ENCODE peak calls at places on chromosomes 1 and 21, in six cellular contexts. P is neuronal stem cell, L is IMR-90, X is H1, G is mesendoderm, O is trophoblast cell. E is an unnamed sample.

GRCh38 chr21:42309753-42310213 is 5.4 kb downstream of the TFF3 start:
- DNase-seq in P (peak; percentile 80), L (peak; percentile 5), X (peak; percentile 96), G (peak; percentile 78), O (no peak), E (peak; percentile 12)

GRCh38 chr1:211591980-211592493 is 13.1 kb upstream of the SLC30A1 start:
- DNase-seq in P (no peak), L (peak; percentile 89), X (no peak), G (no peak), O (no peak), E (peak; percentile 91)

GRCh38 chr1:234961468-234962339 is 166.9 kb downstream of the TOMM20 start:
- DNase-seq in P (no peak), L (peak; percentile 96), X (no peak), G (no peak), O (no peak), E (peak; percentile 92)

GRCh38 chr1:177274687-177275211 is 104.0 kb downstream of the BRINP2 start:
- DNase-seq in P (no peak), L (peak; percentile 36), X (no peak), G (no peak), O (no peak), E (peak; percentile 38)

GRCh38 chr1:30697571-30697970 is 25.8 kb downstream of the MATN1 start:
- DNase-seq in P (no peak), L (no peak), X (no peak), G (no peak), O (no peak), E (no peak)

GRCh38 chr1:228018961-228019721 is 12.3 kb downstream of the WNT3A start:
- DNase-seq in P (no peak), L (no peak), X (peak; percentile 24), G (no peak), O (no peak), E (no peak)

GRCh38 chr21:36211660-36212512 is 55.3 kb downstream of the DOP1B start:
- DNase-seq in P (no peak), L (peak; percentile 93), X (no peak), G (no peak), O (peak; percentile 78), E (peak; percentile 61)

GRCh38 chr1:181647314-181648035 is 164.2 kb downstream of the CACNA1E start:
- DNase-seq in P (no peak), L (no peak), X (no peak), G (no peak), O (no peak), E (no peak)

GRCh38 chr1:78114034-78114956 is 68.5 kb downstream of the GIPC2 start:
- DNase-seq in P (peak; percentile 63), L (peak; percentile 81), X (no peak), G (peak; percentile 76), O (peak; percentile 71), E (peak; percentile 80)

GRCh38 chr1:30216602-30217001 is 506.8 kb downstream of the MATN1 start:
- DNase-seq in P (no peak), L (no peak), X (no peak), G (no peak), O (no peak), E (no peak)

GRCh38 chr1:17965515-17966100 is 142.0 kb upstream of the IGSF21 start:
- DNase-seq in P (no peak), L (no peak), X (no peak), G (no peak), O (no peak), E (no peak)

GRCh38 chr1:177354247-177354646 is 183.5 kb downstream of the BRINP2 start:
- DNase-seq in P (no peak), L (no peak), X (no peak), G (no peak), O (no peak), E (peak; percentile 9)

GRCh38 chr1:8424539-8425116 is 106.7 kb downstream of the SLC45A1 start:
- DNase-seq in P (no peak), L (no peak), X (no peak), G (peak; percentile 71), O (peak; percentile 45), E (no peak)

GRCh38 chr21:30097791-30098190 is 68.8 kb downstream of the CLDN17 start:
- DNase-seq in P (no peak), L (no peak), X (no peak), G (no peak), O (no peak), E (no peak)

GRCh38 chr1:232306269-232306911 is 323.5 kb downstream of the SIPA1L2 start:
- DNase-seq in P (no peak), L (no peak), X (peak; percentile 55), G (peak; percentile 82), O (no peak), E (peak; percentile 70)

GRCh38 chr1:66300986-66301451 is 232.9 kb upstream of the SGIP1 start:
- DNase-seq in P (no peak), L (peak; percentile 59), X (no peak), G (no peak), O (no peak), E (peak; percentile 67)

GRCh38 chr21:27425172-27425571 is 458.3 kb upstream of the ADAMTS5 start:
- DNase-seq in P (no peak), L (no peak), X (no peak), G (peak; percentile 81), O (peak; percentile 29), E (no peak)

GRCh38 chr1:1118011-1118892 is 2.4 kb upstream of the C1orf159 start:
- DNase-seq in P (no peak), L (no peak), X (no peak), G (no peak), O (no peak), E (no peak)

GRCh38 chr21:39737376-39738000 is 7.5 kb upstream of the IGSF5 start:
- DNase-seq in P (no peak), L (no peak), X (no peak), G (no peak), O (peak; percentile 97), E (no peak)

GRCh38 chr1:40857737-40858136 is 4.4 kb downstream of the CITED4 start:
- DNase-seq in P (no peak), L (no peak), X (no peak), G (no peak), O (no peak), E (no peak)

GRCh38 chr1:160777486-160778089 is 18.4 kb upstream of the LY9 start:
- DNase-seq in P (peak; percentile 46), L (no peak), X (peak; percentile 70), G (peak; percentile 82), O (peak; percentile 58), E (peak; percentile 2)

GRCh38 chr1:21296509-21297354 is 6.5 kb upstream of the ECE1 start:
- DNase-seq in P (no peak), L (no peak), X (no peak), G (no peak), O (no peak), E (no peak)

GRCh38 chr1:172824199-172824598 is 165.3 kb downstream of the FASLG start:
- DNase-seq in P (no peak), L (peak; percentile 14), X (no peak), G (no peak), O (no peak), E (no peak)

GRCh38 chr21:27649746-27650145 is 682.9 kb upstream of the ADAMTS5 start:
- DNase-seq in P (no peak), L (peak; percentile 70), X (no peak), G (no peak), O (no peak), E (no peak)

GRCh38 chr21:38272215-38272614 is 15.4 kb downstream of the KCNJ15 start:
- DNase-seq in P (no peak), L (no peak), X (no peak), G (no peak), O (no peak), E (no peak)

GRCh38 chr1:117051224-117052064 is 8.7 kb upstream of the TTF2 start:
- DNase-seq in P (no peak), L (no peak), X (no peak), G (no peak), O (peak; percentile 7), E (peak; percentile 13)

GRCh38 chr21:39141502-39141901 is 41.7 kb downstream of the PSMG1 start:
- DNase-seq in P (no peak), L (peak; percentile 73), X (no peak), G (no peak), O (no peak), E (peak; percentile 59)

GRCh38 chr1:52520149-52520548 is 32.7 kb downstream of the TUT4 start:
- DNase-seq in P (no peak), L (peak; percentile 86), X (no peak), G (no peak), O (no peak), E (peak; percentile 40)

GRCh38 chr1:48006318-48006717 is 9.1 kb upstream of the TRABD2B start:
- DNase-seq in P (no peak), L (no peak), X (no peak), G (no peak), O (no peak), E (no peak)

GRCh38 chr1:31913968-31914367 is 24.2 kb downstream of the PTP4A2 start:
- DNase-seq in P (no peak), L (no peak), X (no peak), G (no peak), O (no peak), E (no peak)
- H3K36me3 ChIP-seq in P (peaks cover 7% of the 10 kb centered on the region), L (peaks cover 35% of the 10 kb centered on the region), X (peaks cover 5% of the 10 kb centered on the region), G (peaks cover 2% of the 10 kb centered on the region), O (peaks cover 22% of the 10 kb centered on the region), E (peaks cover 95% of the 10 kb centered on the region)

GRCh38 chr21:33543505-33544129 is 779 bp downstream of the SON start:
- DNase-seq in P (no peak), L (no peak), X (no peak), G (no peak), O (peak; percentile 33), E (no peak)

GRCh38 chr21:33544451-33544850 is 1.6 kb downstream of the SON start:
- DNase-seq in P (no peak), L (no peak), X (no peak), G (no peak), O (no peak), E (no peak)

GRCh38 chr21:33542640-33543504 is at the start of gene SON:
- DNase-seq in P (peak; percentile 96), L (peak; percentile 98), X (peak; percentile 91), G (peak; percentile 99), O (peak; percentile 99), E (peak; percentile 99)

GRCh38 chr21:33549848-33550771 is 7.3 kb downstream of the SON start:
- DNase-seq in P (no peak), L (no peak), X (no peak), G (no peak), O (no peak), E (no peak)

DNA sequence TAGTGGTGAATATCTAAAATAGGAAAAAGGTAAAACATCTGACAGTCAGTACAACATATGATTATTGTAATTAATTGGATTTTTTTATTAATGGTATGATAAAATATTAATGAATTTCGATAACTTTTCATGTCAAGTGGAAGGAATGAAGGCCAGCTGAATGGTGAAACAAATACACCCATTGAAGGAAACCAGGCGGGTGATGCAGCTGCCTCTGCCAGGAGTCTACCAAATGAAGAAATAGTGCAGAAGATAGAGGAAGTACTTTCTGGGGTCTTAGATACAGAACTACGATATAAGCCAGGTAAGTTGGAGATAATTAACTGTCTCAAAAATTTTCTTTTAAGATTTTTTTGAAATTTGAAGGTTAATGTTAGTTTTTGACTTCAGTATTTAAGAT is 3.2 kb downstream of the SON start:
- DNase-seq in P (no peak), L (no peak), X (no peak), G (no peak), O (no peak), E (no peak)
- H2BK5ac ChIP-seq in P (no peak overlapping the region), L (no peak overlapping the region), X (no peak overlapping the region), G (no peak overlapping the region), O (no peak overlapping the region), E (no peak overlapping the region)

GRCh38 chr21:46255166-46255565 is 26.6 kb upstream of the LSS start:
- DNase-seq in P (no peak), L (no peak), X (no peak), G (no peak), O (no peak), E (no peak)
- H3K36me3 ChIP-seq in P (peaks cover 54% of the 10 kb centered on the region), L (peaks cover 67% of the 10 kb centered on the region), X (peaks cover 58% of the 10 kb centered on the region), G (peaks cover 28% of the 10 kb centered on the region), O (peaks cover 62% of the 10 kb centered on the region), E (peaks cover 70% of the 10 kb centered on the region)

GRCh38 chr1:154607748-154608521 is at the start of gene ADAR:
- DNase-seq in P (peak; percentile 62), L (peak; percentile 99), X (peak; percentile 69), G (peak; percentile 96), O (peak; percentile 94), E (peak; percentile 99)
- H2BK5ac ChIP-seq in P (no peak within 1 kb of the TSS), L (peak within 1 kb of the TSS; percentile 93), X (peak within 1 kb of the TSS; percentile 99), G (peak within 1 kb of the TSS; percentile 85), O (peak within 1 kb of the TSS; percentile 73), E (peak within 1 kb of the TSS; percentile 94)

E was measured in mesenchymal stem cell.